ENCODE peak calls at places on chromosome 9, in ten cellular contexts. U, F, Q, W, M, K, Y, S, N and V are unnamed samples.

GRCh38 chr9:115036691-115037090 is 81.3 kb downstream of the TNC start:
- DNase-seq in U (no peak), F (no peak), Q (no peak), W (no peak), M (no peak), K (no peak), Y (no peak), S (no peak), N (no peak), V (no peak)

GRCh38 chr9:68416891-68417570 is 60.6 kb downstream of the PGM5 start:
- DNase-seq in U (no peak), F (no peak), Q (no peak), W (no peak), M (no peak), K (no peak), Y (no peak), S (no peak), N (no peak), V (peak; percentile 3)

GRCh38 chr9:34653131-34653530 is 1.1 kb downstream of the IL11RA start:
- DNase-seq in U (no peak), F (no peak), Q (no peak), W (no peak), M (no peak), K (peak; percentile 47), Y (no peak), S (peak; percentile 32), N (no peak), V (peak; percentile 77)

GRCh38 chr9:124941689-124942561 is 1.0 kb upstream of the GOLGA1 start:
- DNase-seq in U (peak; percentile 29), F (peak; percentile 81), Q (peak; percentile 72), W (peak; percentile 47), M (peak; percentile 5), K (peak; percentile 11), Y (peak; percentile 69), S (peak; percentile 70), N (peak; percentile 79), V (peak; percentile 51)

GRCh38 chr9:131660466-131661405 is 79.1 kb downstream of the RAPGEF1 start:
- DNase-seq in U (no peak), F (no peak), Q (no peak), W (no peak), M (no peak), K (no peak), Y (peak; percentile 41), S (no peak), N (no peak), V (no peak)

GRCh38 chr9:36008774-36009300 is 27.9 kb upstream of the RECK start:
- DNase-seq in U (peak; percentile 74), F (peak; percentile 73), Q (peak; percentile 64), W (peak; percentile 25), M (no peak), K (peak; percentile 64), Y (peak; percentile 54), S (peak; percentile 54), N (peak; percentile 66), V (peak; percentile 76)

GRCh38 chr9:13719981-13720380 is 440.5 kb upstream of the MPDZ start:
- DNase-seq in U (no peak), F (no peak), Q (no peak), W (no peak), M (no peak), K (peak; percentile 84), Y (peak; percentile 83), S (peak; percentile 26), N (no peak), V (peak; percentile 30)

GRCh38 chr9:14207352-14207995 is 106.5 kb downstream of the NFIB start:
- DNase-seq in U (no peak), F (no peak), Q (no peak), W (no peak), M (no peak), K (no peak), Y (no peak), S (no peak), N (no peak), V (no peak)

DNA sequence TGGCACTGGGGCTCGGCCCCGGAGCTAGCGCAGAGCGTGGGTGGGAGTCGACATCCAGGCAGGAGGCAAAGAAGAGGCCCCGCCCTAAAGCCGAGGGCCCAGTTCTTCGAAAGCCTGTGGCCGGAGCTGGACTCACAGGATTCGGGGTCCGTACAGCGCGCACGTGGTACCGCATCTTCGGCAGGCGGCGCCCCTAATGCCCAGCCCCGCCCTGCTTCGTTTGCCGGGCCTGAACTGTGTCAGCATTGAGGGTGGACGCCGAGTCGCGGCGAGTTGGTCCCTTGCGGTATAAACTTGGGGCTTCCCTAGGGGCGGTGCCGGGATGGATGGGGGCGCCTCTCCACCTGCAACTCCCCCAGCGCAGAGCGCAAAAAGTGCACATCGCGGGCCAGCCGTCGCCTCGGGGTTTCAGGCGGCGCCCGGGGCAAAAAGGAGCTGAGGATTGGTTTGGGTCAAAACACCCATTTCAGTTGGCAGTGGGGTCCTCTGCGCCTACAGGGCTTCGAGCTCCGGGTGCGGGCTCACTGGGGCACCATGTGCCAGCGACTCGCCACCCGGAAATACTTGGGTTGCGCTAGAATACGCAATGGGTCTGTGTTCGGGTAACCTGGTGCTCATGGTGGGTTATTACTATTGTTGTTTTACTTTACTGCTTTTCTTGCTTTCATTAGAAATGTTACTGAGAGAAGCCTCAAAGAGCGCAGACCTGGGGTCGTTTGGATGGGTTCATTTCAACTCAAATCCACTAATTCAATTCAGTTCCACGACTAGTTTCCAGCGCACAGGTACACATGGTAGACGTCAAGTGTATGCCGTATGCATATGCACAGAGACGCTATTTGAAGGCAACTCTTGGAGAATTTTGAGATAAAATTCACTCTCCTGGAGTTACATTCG is 3.9 kb upstream of the PAX5 start:
- DNase-seq in U (no peak), F (no peak), Q (peak; percentile 54), W (no peak), M (no peak), K (no peak), Y (no peak), S (no peak), N (no peak), V (no peak)
- H3K4me3 ChIP-seq in U (no peak overlapping the region), F (peak overlapping the region; percentile 41), Q (peak overlapping the region; percentile 69), W (peak overlapping the region; percentile 68), M (no peak overlapping the region), K (no peak overlapping the region), Y (no peak overlapping the region), S (no peak overlapping the region), N (peak overlapping the region; percentile 56), V (peak overlapping the region; percentile 58)

DNA sequence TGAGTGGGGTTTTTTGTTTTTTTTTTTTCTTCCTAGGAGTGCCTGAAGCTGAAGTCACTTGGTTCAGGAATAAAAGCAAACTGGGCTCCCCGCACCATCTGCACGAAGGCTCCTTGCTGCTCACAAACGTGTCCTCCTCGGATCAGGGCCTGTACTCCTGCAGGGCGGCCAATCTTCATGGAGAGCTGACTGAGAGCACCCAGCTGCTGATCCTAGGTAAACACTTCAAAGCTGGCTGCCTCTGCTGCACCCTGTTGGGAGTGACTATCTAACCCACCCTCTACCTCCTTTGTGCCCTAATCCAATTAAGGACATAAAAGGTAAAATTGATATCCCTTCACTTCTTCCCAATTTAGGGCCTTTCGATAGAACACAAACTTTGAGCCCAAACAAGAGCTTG is 206.8 kb downstream of the SAXO1 start:
- DNase-seq in U (no peak), F (no peak), Q (no peak), W (no peak), M (no peak), K (no peak), Y (no peak), S (no peak), N (no peak), V (no peak)
- TF ChIP-seq CTCF in U (no peak), F (no peak), Q (no peak), W (no peak), M (no peak), K (no peak), Y (no peak), S (no peak), N (no peak), V (no peak)

DNA sequence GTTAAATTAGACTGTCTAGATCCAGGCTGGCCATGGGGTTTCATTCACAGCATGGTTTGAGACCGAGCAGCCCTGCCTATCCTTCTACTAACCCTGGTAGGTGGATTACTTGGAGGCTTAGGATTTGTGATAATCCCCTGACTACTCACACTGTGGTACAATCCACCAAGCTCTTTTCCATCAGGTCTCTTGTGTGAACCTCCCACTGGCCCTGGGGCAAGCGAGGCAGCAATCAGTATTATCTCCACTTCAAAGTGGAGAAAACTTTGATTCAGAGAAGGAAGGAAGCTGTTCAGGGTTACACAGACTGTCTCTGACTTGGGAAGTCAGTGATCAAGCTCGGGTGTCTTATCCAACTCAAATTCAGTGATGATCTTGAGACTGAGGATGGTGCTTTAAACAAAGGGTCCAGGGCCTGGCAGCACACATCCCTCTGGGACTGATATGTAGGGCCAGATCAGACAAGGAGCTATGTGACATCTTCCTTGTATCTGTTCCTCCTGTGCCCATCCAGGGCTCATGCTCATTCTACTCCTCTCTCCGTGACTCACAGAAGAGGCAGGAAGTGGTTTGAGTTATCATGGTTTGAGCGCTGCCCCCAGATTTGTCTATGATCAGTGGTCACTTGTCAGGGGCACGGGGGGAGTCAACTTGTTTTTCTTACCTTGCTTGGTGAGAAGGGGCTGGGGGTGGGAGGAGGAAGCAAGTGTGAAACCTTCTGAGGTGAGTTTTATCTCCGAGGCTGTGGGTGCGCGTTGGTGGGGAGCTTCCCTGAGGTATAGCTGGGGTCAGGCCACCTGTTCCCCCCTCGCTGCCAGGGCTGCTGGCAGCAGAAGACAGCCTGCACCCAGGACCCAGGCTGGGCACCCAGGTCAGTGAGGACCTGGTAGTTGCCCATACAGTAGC is 48.6 kb downstream of the RGS3 start:
- DNase-seq in U (no peak), F (peak; percentile 82), Q (no peak), W (no peak), M (no peak), K (no peak), Y (peak; percentile 40), S (no peak), N (no peak), V (peak; percentile 27)
- H3K4me3 ChIP-seq in U (no peak overlapping the region), F (peak overlapping the region; percentile 26), Q (no peak overlapping the region), W (no peak overlapping the region), M (no peak overlapping the region), K (no peak overlapping the region), Y (no peak overlapping the region), S (no peak overlapping the region), N (no peak overlapping the region), V (no peak overlapping the region)

GRCh38 chr9:16325966-16326365 is 544.5 kb downstream of the BNC2 start:
- DNase-seq in U (no peak), F (no peak), Q (no peak), W (no peak), M (no peak), K (no peak), Y (no peak), S (no peak), N (no peak), V (no peak)
- TF ChIP-seq CTCF in U (no peak), F (no peak), Q (no peak), W (no peak), M (no peak), K (no peak), Y (no peak), S (no peak), N (no peak), V (no peak)